ENCODE peak calls at places on chromosomes 1 and 21, in seven cellular contexts. K is HepG2, A is SK-N-SH, L is H1, H is K562, J is GM12878, T is HCT116. F is an unnamed sample.
A peak's percentile ranks its signal among the peaks of the same experiment; 100 is the strongest.

GRCh38 chr1:158002630-158003408 is 9.4 kb downstream of the KIRREL1 start:
- DNase-seq in K (no peak), A (no peak), L (no peak), H (no peak), J (no peak), T (no peak), F (no peak)

GRCh38 chr1:109931189-109931672 is 20.6 kb downstream of the CSF1 start:
- DNase-seq in K (peak; percentile 82), A (peak; percentile 80), L (peak; percentile 60), H (peak; percentile 90), J (no peak), T (peak; percentile 24), F (no peak)

GRCh38 chr1:229316166-229316565 is 26.7 kb downstream of the CCSAP start:
- DNase-seq in K (no peak), A (no peak), L (no peak), H (no peak), J (no peak), T (no peak), F (no peak)

GRCh38 chr1:24900985-24901781 is 28.9 kb downstream of the RUNX3 start:
- DNase-seq in K (no peak), A (no peak), L (no peak), H (no peak), J (no peak), T (no peak), F (no peak)

GRCh38 chr1:173506437-173506836 is 29.3 kb downstream of the PRDX6 start:
- DNase-seq in K (peak; percentile 40), A (no peak), L (no peak), H (no peak), J (no peak), T (peak; percentile 10), F (no peak)

GRCh38 chr1:70542856-70543255 is 131.8 kb downstream of the CTH start:
- DNase-seq in K (no peak), A (no peak), L (no peak), H (no peak), J (no peak), T (no peak), F (no peak)

GRCh38 chr1:41682845-41683630 is 198.6 kb upstream of the EDN2 start:
- DNase-seq in K (no peak), A (no peak), L (no peak), H (no peak), J (no peak), T (no peak), F (no peak)

GRCh38 chr1:174023438-174023837 is 1.3 kb upstream of the RC3H1 start:
- DNase-seq in K (no peak), A (peak; percentile 29), L (no peak), H (peak; percentile 57), J (no peak), T (peak; percentile 50), F (no peak)

GRCh38 chr1:189899686-189900495 is 577.8 kb downstream of the BRINP3 start:
- DNase-seq in K (no peak), A (no peak), L (no peak), H (no peak), J (no peak), T (no peak), F (no peak)

GRCh38 chr21:31730687-31731111 is 1.2 kb downstream of the SCAF4 start:
- DNase-seq in K (peak; percentile 12), A (no peak), L (peak; percentile 70), H (peak; percentile 59), J (no peak), T (no peak), F (no peak)

GRCh38 chr1:8831329-8831728 is 13.9 kb upstream of the RERE start:
- DNase-seq in K (no peak), A (no peak), L (no peak), H (no peak), J (no peak), T (no peak), F (no peak)

GRCh38 chr21:40936771-40937261 is 89.9 kb upstream of the DSCAM start:
- DNase-seq in K (no peak), A (no peak), L (no peak), H (no peak), J (no peak), T (no peak), F (no peak)

GRCh38 chr21:44709426-44710293 is 1.7 kb downstream of the TSPEAR start:
- DNase-seq in K (no peak), A (peak; percentile 28), L (no peak), H (no peak), J (no peak), T (no peak), F (no peak)

GRCh38 chr21:27833298-27833697 is 866.4 kb upstream of the ADAMTS5 start:
- DNase-seq in K (no peak), A (no peak), L (no peak), H (no peak), J (no peak), T (no peak), F (no peak)

GRCh38 chr1:31583995-31584868 is 7.9 kb downstream of the TINAGL1 start:
- DNase-seq in K (peak; percentile 80), A (peak; percentile 76), L (no peak), H (no peak), J (no peak), T (no peak), F (no peak)

GRCh38 chr1:34346128-34346527 is 169.4 kb downstream of the C1orf94 start:
- DNase-seq in K (no peak), A (no peak), L (no peak), H (no peak), J (no peak), T (no peak), F (no peak)
- H3K27ac ChIP-seq in K (no peak overlapping the region), A (no peak overlapping the region), L (no peak overlapping the region), H (no peak overlapping the region), J (no peak overlapping the region), T (no peak overlapping the region), F (no peak overlapping the region)

GRCh38 chr1:198629610-198630009 is 9.2 kb upstream of the PTPRC start:
- DNase-seq in K (no peak), A (no peak), L (no peak), H (no peak), J (no peak), T (no peak), F (no peak)
- H3K4me3 ChIP-seq in K (no peak overlapping the region), A (no peak overlapping the region), L (no peak overlapping the region), H (no peak overlapping the region), J (no peak overlapping the region), T (no peak overlapping the region), F (no peak overlapping the region)

DNA sequence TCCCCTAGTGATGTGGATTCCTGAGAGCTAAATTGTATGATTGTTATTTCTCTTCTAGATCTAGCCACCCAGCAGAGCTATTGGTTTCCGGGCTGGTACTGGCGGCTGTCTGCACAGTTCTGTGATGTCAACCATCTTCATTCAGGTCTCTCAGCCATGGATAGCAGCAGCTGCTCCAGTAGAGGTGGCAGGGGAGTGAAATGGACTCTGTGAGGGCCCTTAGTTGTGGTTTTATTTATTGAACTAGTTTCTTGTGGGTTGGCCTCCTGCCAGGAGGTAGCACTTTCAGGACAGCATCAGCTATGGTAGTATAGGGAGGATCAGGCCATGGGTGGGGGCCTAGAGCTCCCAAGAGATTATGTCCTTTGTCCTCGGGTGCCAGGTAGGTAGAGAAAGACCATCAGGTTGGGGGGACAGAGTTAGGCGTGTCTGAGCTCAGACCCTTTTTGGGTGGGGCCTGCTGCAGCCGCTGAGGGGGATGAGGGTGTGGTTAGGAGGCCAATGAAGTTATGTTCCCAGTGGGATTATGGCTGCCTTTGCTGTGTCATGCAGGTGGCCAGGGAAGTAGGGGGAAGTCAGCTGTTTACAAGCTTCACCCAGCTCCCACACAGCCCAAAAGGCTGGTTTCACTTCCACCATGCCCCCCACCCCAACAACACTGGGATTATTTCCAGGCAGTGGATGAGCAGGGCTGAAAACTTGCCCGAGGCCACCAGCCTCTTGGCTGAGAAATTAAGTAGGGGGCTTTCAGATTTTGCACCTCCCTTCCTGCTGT is 55.1 kb upstream of the RGS4 start:
- DNase-seq in K (no peak), A (no peak), L (no peak), H (no peak), J (no peak), T (no peak), F (no peak)
- TF ChIP-seq SIN3A in K (no peak), A (no peak), L (no peak), H (no peak), J (no peak), T (no peak), F (no peak)

DNA sequence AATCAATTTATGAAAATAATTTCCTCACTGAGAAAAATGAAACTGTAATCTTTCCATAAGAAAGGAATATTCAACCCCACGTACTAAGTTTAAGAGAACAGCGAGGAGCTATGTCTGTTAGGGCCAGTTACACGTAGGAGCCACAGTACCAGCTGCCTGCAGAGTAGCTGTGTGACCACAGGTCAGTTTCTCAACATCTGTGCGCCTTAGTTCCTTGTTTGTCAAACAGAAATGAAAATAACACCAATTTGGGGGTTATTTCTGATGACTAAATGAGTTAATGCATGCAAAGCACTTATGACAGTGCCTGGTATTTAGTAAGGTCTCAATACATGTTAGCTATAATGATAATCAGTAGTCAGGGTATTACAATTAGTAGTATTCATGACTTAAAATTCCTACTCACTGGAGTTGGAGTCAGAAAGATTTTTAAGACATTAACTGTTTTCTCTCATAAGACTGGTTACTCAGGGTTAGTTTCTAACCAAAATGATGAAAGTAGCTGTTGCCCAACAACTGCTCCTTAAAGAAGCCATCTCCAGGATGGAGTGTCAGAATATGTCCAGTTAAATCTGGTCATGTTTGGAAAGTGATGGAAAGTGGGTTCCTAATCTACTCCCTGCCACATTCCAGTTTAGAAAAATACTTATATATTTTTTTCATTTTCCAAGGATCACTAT is 85.8 kb upstream of the ZNF648 start:
- DNase-seq in K (no peak), A (no peak), L (no peak), H (no peak), J (peak; percentile 60), T (no peak), F (no peak)
- H3K27ac ChIP-seq in K (no peak overlapping the region), A (no peak overlapping the region), L (no peak overlapping the region), H (no peak overlapping the region), J (no peak overlapping the region), T (no peak overlapping the region), F (no peak overlapping the region)

DNA sequence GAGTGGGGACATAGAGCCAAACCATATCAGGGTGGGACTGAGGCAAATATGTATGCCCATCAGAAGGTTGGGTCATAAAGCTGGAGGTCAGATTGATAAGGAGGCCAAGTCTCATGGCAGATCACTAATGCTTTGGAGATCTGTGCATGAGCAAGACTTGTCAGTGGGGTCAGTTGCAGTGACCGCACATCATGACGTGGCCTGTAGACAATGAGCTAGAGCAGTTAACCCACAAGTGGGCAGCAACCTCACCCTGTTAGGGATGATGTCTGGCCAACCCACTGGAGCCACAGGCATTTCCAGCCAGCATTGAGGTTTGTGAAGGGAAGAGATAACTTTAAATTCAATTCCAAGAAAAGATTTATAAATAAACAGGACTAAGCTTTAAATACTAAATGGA is 66.7 kb downstream of the XCL1 start:
- DNase-seq in K (no peak), A (no peak), L (no peak), H (no peak), J (no peak), T (no peak), F (no peak)
- H3K4me3 ChIP-seq in K (no peak overlapping the region), A (no peak overlapping the region), L (no peak overlapping the region), H (no peak overlapping the region), J (no peak overlapping the region), T (no peak overlapping the region), F (no peak overlapping the region)

DNA sequence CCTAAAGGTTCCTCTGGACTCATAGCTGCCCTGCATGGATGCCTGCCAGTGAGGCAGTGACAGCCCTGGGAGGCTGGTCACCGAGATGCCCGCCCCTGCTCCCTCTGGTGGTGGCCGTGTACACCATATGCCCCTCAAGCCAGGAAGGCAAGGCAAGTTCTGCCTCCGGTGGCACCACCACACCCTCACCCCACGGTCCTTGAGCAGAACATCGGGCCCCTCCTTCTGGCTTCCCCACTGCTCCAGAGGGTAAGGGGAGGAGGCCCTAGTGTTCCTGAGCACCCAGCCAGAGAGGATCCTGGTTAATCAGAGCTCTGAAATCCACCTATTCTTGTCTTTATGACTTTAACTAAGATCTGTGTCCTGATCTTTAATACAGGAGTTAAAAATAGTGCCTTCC is 1.6 kb upstream of the S100A14 start:
- DNase-seq in K (no peak), A (peak; percentile 82), L (peak; percentile 54), H (peak; percentile 73), J (no peak), T (peak; percentile 57), F (no peak)
- TF ChIP-seq SIN3A in K (no peak), A (peak; percentile 49), L (peak; percentile 59), H (no peak), J (no peak), T (no peak), F (no peak)